ENCODE peak calls at places on chromosomes 11 and 22, in nine cellular contexts. Q is stimulated activated CD4-positive, alpha-beta T cell treated with anti-CD3 and anti-CD28 coated beads, Interleukin-4, amount 100 ng/mL, for 24 hours; M is left ventricle myocardium superior; A is stomach; O is lower leg skin; T is HS-5; B is EH; D is Caki2; Z is fibroblast of mammary gland. H is an unnamed sample.

GRCh38 chr11:40219401-40219800 is 1240.1 kb downstream of the LRRC4C start:
- DNase-seq in Q (no peak), M (no peak), A (no peak), O (no peak), T (no peak), B (no peak), D (no peak), Z (no peak), H (no peak)

GRCh38 chr22:26783886-26784285 is 126.5 kb downstream of the MIAT start:
- DNase-seq in Q (no peak), M (no peak), A (no peak), O (no peak), T (no peak), B (no peak), D (no peak), Z (no peak), H (no peak)

GRCh38 chr11:64042301-64042700 is 6.6 kb downstream of the FLRT1 start:
- DNase-seq in Q (no peak), M (no peak), A (no peak), O (no peak), T (no peak), B (no peak), D (no peak), Z (no peak), H (no peak)

GRCh38 chr11:74932797-74933196 is 16.1 kb downstream of the XRRA1 start:
- DNase-seq in Q (no peak), M (no peak), A (no peak), O (no peak), T (peak), B (peak), D (no peak), Z (peak), H (no peak)

GRCh38 chr11:75188671-75189070 is 37.8 kb downstream of the SLCO2B1 start:
- DNase-seq in Q (no peak), M (no peak), A (no peak), O (no peak), T (no peak), B (no peak), D (no peak), Z (no peak), H (no peak)

GRCh38 chr22:43395296-43395695 is 16.5 kb upstream of the MPPED1 start:
- DNase-seq in Q (no peak), M (no peak), A (no peak), O (no peak), T (no peak), B (no peak), D (no peak), Z (no peak), H (peak)

GRCh38 chr11:102989379-102990047 is 34.0 kb upstream of the MMP13 start:
- DNase-seq in Q (no peak), M (no peak), A (no peak), O (no peak), T (no peak), B (peak), D (no peak), Z (peak), H (no peak)

GRCh38 chr11:115758011-115758410 is 253.8 kb upstream of the CADM1 start:
- DNase-seq in Q (no peak), M (no peak), A (no peak), O (no peak), T (no peak), B (no peak), D (no peak), Z (no peak), H (no peak)

GRCh38 chr11:37108436-37109204 is 510.6 kb upstream of the RAG2 start:
- DNase-seq in Q (no peak), M (no peak), A (no peak), O (no peak), T (peak), B (no peak), D (no peak), Z (no peak), H (no peak)

GRCh38 chr11:72483412-72484186 is 49.3 kb upstream of the CLPB start:
- DNase-seq in Q (no peak), M (no peak), A (no peak), O (no peak), T (no peak), B (peak), D (no peak), Z (peak), H (peak)

GRCh38 chr22:37304595-37305343 is 22.5 kb downstream of the CYTH4 start:
- DNase-seq in Q (no peak), M (no peak), A (no peak), O (no peak), T (no peak), B (peak), D (no peak), Z (peak), H (peak)

GRCh38 chr11:112216591-112217105 is 9.6 kb upstream of the PTS start:
- DNase-seq in Q (no peak), M (no peak), A (no peak), O (no peak), T (no peak), B (peak), D (no peak), Z (peak), H (no peak)

GRCh38 chr11:116644948-116645305 is 127.9 kb downstream of the BUD13 start:
- DNase-seq in Q (no peak), M (no peak), A (no peak), O (peak), T (no peak), B (no peak), D (no peak), Z (no peak), H (no peak)

GRCh38 chr11:16002942-16003341 is 353.4 kb downstream of the SOX6 start:
- DNase-seq in Q (no peak), M (no peak), A (no peak), O (no peak), T (no peak), B (no peak), D (no peak), Z (no peak), H (no peak)

GRCh38 chr22:50469377-50470305 is 5.2 kb downstream of the SBF1 start:
- DNase-seq in Q (peak), M (peak), A (peak), O (peak), T (no peak), B (peak), D (peak), Z (peak), H (peak)

GRCh38 chr11:9803685-9804413 is 140.0 kb downstream of the SWAP70 start:
- DNase-seq in Q (no peak), M (no peak), A (no peak), O (no peak), T (no peak), B (peak), D (no peak), Z (peak), H (no peak)

GRCh38 chr22:48745842-48746788 is 1081.6 kb downstream of the BRD1 start:
- DNase-seq in Q (peak), M (no peak), A (peak), O (peak), T (no peak), B (no peak), D (no peak), Z (no peak), H (peak)